ENCODE peak calls at places on chromosomes 2 and 18, in six cellular contexts. E, K, V, N, I and P are unnamed samples.
A peak's percentile ranks its signal among the peaks of the same experiment; 100 is the strongest.

GRCh38 chr18:48947583-48947982 is 3.2 kb downstream of the SMAD7 start:
- DNase-seq in E (no peak), K (no peak), V (no peak), N (no peak), I (no peak), P (no peak)

GRCh38 chr2:155696561-155696960 is 636.0 kb downstream of the NR4A2 start:
- DNase-seq in E (no peak), K (no peak), V (no peak), N (no peak), I (no peak), P (no peak)

GRCh38 chr2:61585383-61585782 is 47.2 kb upstream of the XPO1 start:
- DNase-seq in E (no peak), K (no peak), V (peak; percentile 69), N (no peak), I (no peak), P (no peak)

GRCh38 chr18:76456018-76456750 is 38.9 kb downstream of the ZNF516 start:
- DNase-seq in E (peak; percentile 28), K (no peak), V (peak; percentile 71), N (no peak), I (no peak), P (no peak)

GRCh38 chr2:2562867-2563266 is 231.8 kb upstream of the MYT1L start:
- DNase-seq in E (no peak), K (no peak), V (no peak), N (no peak), I (no peak), P (no peak)

GRCh38 chr2:171225302-171225980 is 64.7 kb upstream of the TLK1 start:
- DNase-seq in E (no peak), K (no peak), V (no peak), N (no peak), I (peak; percentile 79), P (no peak)

GRCh38 chr18:26133652-26134051 is at the start of gene PSMA8:
- DNase-seq in E (no peak), K (no peak), V (peak; percentile 17), N (peak; percentile 64), I (no peak), P (peak; percentile 77)

GRCh38 chr2:8298783-8299182 is 383.1 kb upstream of the ID2 start:
- DNase-seq in E (peak; percentile 66), K (no peak), V (no peak), N (no peak), I (peak; percentile 36), P (no peak)

DNA sequence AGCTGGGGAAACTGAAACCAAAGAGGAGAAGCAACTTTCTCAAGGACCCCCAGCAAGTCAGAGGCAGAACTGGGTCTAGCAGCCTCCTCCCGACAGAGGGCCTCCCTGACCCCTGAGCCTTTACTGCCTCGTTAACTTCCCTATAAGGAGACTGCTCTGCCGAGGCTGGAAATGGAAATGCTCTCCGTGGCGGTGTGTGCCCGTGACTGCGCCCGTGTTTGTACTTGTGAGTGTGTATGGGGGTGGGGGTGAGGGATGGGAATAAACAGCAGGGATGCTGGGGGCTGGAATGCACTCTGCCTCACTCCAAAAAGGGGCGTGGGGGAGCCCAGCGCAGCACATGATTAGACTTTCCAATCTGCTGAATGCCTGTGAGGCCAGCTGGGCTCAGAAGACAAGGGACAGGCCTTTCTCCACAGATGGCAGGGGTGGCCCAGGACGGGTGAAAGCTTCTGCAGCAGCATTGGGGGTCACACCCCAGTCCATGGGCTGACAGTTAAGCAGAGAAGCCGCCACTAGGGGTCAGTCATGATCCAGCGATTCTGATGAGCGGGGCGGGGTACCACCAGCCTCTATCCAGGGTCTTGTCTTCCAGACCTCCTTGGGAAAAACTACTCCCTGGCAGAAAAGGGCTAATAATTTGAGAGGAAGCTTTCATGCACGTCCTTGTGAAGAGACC is 26.8 kb downstream of the MPHOSPH10 start:
- DNase-seq in E (no peak), K (peak; percentile 87), V (peak; percentile 90), N (peak; percentile 27), I (peak; percentile 28), P (peak; percentile 19)
- H3K4me3 ChIP-seq in E (no peak overlapping the region), K (no peak overlapping the region), V (no peak overlapping the region), N (no peak overlapping the region), I (peak overlapping the region; percentile 46), P (no peak overlapping the region)

DNA sequence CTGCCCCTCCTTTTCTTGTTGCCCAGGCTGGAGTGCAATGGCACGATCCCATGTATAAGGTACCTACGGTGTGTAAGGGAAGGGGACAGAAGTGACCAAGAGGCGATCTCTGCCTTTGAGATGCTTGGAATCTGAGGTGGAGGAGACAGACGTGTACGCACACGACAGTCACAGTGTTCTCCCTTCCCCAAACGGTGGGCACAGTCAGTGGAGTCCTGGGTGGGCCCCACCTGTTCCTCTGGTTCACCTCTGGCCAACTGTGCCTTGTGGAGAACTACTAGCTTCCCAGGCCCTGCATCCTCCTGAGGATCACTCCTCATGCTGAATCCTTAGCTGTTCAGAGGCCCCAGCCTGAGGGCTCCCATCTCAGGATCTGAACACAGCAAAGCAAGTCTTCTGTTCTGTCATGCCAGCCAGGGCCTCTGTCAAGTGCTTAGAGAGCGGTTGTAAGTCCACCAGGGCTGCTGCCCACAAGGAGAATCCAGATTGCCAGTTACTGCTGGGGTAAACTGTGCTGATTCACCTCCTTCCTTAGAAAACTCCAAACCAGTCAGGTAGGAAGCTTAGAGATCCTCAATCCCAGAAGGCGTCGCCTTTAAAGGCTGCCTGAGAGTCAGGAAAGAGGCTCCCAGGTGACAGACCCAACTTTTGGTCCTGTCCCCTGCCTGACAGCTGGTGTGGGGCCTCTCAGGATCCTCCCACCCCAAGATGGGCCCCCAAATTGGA is 1.6 kb downstream of the SLC35F6 start:
- DNase-seq in E (no peak), K (no peak), V (no peak), N (no peak), I (no peak), P (no peak)
- H3K4me1 ChIP-seq in E (no peaks in the 10 kb centered on the region), K (peaks cover 4% of the 10 kb centered on the region), V (peaks cover 11% of the 10 kb centered on the region), N (peaks cover 31% of the 10 kb centered on the region), I (peaks cover 9% of the 10 kb centered on the region), P (peaks cover 31% of the 10 kb centered on the region)

DNA sequence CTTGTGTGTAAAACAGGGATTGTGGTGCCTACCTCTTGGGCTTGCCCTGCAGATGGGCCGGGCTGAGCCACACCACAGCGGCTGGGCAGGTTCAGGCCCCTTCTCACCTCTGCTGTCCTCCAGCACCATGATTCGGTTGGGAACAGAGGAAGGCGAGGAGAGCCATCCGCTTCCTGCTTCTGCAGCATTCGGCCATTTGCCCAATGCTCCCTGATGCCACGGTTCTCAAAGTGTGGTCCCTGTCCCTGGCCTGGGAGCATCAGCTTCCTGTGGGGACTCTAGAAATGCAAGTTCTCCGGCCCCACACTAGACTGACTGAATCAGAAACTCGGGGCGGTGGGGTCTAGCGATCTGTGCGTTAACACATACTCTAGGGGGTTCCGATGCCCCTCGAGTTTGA is 65.1 kb downstream of the RRM2 start:
- DNase-seq in E (no peak), K (no peak), V (no peak), N (no peak), I (no peak), P (no peak)
- H3K27ac ChIP-seq in E (no peak overlapping the region), K (no peak overlapping the region), V (no peak overlapping the region), N (no peak overlapping the region), I (no peak overlapping the region), P (no peak overlapping the region)

GRCh38 chr2:231190531-231191197 is 7.8 kb upstream of the ARMC9 start:
- DNase-seq in E (peak; percentile 70), K (no peak), V (peak; percentile 66), N (no peak), I (peak; percentile 48), P (no peak)
- H3K4me3 ChIP-seq in E (peak overlapping the region; percentile 4), K (no peak overlapping the region), V (peak overlapping the region; percentile 37), N (no peak overlapping the region), I (peak overlapping the region; percentile 47), P (no peak overlapping the region)

DNA sequence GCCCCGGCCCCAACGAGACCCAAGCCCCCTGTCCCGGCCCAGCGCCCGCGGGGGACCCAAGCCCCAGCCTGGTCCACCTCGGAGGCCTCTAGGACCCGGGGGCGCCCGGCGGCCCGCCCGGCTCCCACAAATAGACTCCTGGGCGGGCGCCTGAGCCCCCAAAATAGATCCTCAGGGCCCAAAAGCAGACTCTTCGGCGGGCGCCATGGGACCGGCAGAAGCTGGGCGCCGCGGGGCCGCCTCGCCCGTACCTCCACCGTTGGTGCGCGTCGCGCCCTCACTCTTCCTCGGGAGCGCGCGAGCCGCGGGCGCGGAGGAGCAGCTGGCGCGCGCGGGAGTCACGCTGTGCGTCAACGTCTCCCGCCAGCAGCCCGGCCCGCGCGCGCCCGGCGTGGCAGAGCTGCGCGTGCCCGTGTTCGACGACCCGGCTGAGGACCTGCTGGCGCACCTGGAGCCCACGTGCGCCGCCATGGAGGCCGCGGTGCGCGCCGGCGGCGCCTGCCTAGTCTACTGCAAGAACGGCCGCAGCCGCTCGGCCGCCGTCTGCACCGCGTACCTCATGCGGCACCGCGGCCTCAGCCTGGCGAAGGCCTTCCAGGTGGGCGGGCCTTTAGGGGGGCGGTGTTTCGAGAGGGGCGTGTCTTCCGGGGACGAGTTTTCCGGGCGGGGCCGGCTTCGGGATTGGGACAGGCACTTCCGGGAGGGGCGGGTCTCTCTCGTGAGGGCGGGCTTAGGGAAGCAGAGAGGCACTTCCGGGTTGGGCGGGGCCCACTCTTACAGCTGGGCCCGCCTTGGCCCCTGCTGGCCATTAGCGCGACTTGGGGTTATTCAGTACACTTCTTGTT is 545 bp downstream of the DUSP28 start:
- DNase-seq in E (peak; percentile 99), K (peak; percentile 99), V (peak; percentile 100), N (peak; percentile 99), I (peak; percentile 98), P (peak; percentile 98)
- H3K4me1 ChIP-seq in E (no peaks in the 10 kb centered on the region), K (peaks cover 9% of the 10 kb centered on the region), V (peaks cover 3% of the 10 kb centered on the region), N (peaks cover 74% of the 10 kb centered on the region), I (peaks cover 9% of the 10 kb centered on the region), P (peaks cover 84% of the 10 kb centered on the region)